ENCODE peak calls at places on chromosomes 2 and 18, in six cellular contexts. W, P, A, X, I and E are unnamed samples.

GRCh38 chr18:74682998-74683311 is 85.3 kb downstream of the ZNF407 start:
- DNase-seq in I (no peak), A (no peak), W (no peak), P (no peak), X (no peak), E (no peak)

GRCh38 chr2:159093496-159093895 is 125.1 kb downstream of the TANC1 start:
- DNase-seq in P (peak), X (no peak), I (peak), A (no peak), W (no peak), E (no peak)

GRCh38 chr18:48940854-48941531 is 9.8 kb downstream of the SMAD7 start:
- DNase-seq in P (no peak), X (no peak), A (peak), I (peak), W (no peak), E (no peak)

GRCh38 chr2:122734756-122735155 is 979.3 kb downstream of the TSN start:
- DNase-seq in A (no peak), W (no peak), P (no peak), X (no peak), I (no peak), E (no peak)

GRCh38 chr2:181810823-181811695 is 80.5 kb upstream of the ITPRID2 start:
- DNase-seq in I (peak), X (no peak), A (no peak), W (peak), P (peak), E (no peak)

GRCh38 chr2:8666581-8666980 is 15.3 kb upstream of the ID2 start:
- DNase-seq in P (no peak), W (no peak), I (no peak), A (peak), X (no peak), E (no peak)

GRCh38 chr2:241569831-241570281 is 11.3 kb downstream of the BOK start:
- DNase-seq in I (no peak), W (peak), A (peak), X (no peak), P (no peak), E (no peak)

GRCh38 chr18:12015697-12016062 is 34.4 kb downstream of the IMPA2 start:
- DNase-seq in A (peak), X (no peak), I (peak), P (peak), W (peak), E (no peak)

GRCh38 chr18:58058720-58059119 is 14.7 kb downstream of the NEDD4L start:
- DNase-seq in W (no peak), A (no peak), P (no peak), X (no peak), I (no peak), E (no peak)

GRCh38 chr2:190571666-190572065 is 37.1 kb upstream of the NEMP2 start:
- DNase-seq in I (no peak), A (no peak), W (no peak), P (no peak), X (no peak), E (no peak)

GRCh38 chr2:195664528-195664927 is 7.5 kb downstream of the SLC39A10 start:
- DNase-seq in I (no peak), A (no peak), W (no peak), X (no peak), P (no peak), E (no peak)

GRCh38 chr2:73260338-73260984 is 23.8 kb downstream of the FBXO41 start:
- DNase-seq in P (no peak), X (peak), A (peak), W (peak), I (peak), E (peak)

GRCh38 chr2:178064051-178064450 is 8.5 kb downstream of the PDE11A start:
- DNase-seq in I (no peak), A (no peak), X (no peak), W (no peak), P (no peak), E (no peak)

GRCh38 chr18:55326134-55326533 is 261.9 kb downstream of the TCF4 start:
- DNase-seq in W (no peak), P (no peak), I (no peak), X (no peak), A (no peak), E (no peak)

GRCh38 chr2:118849226-118850170 is 2.0 kb upstream of the EN1 start:
- DNase-seq in W (no peak), I (no peak), P (no peak), X (no peak), A (no peak), E (no peak)

GRCh38 chr18:3224223-3224622 is 4.5 kb upstream of the MYOM1 start:
- DNase-seq in I (no peak), X (no peak), P (no peak), W (no peak), A (no peak), E (no peak)

GRCh38 chr2:144550916-144551315 is 31.0 kb upstream of the ZEB2 start:
- DNase-seq in W (no peak), I (no peak), X (no peak), A (no peak), P (no peak), E (no peak)

GRCh38 chr2:133062174-133062573 is 392.2 kb upstream of the LYPD1 start:
- DNase-seq in W (no peak), X (no peak), I (no peak), A (no peak), P (no peak), E (no peak)

GRCh38 chr2:42651057-42651456 is 82.6 kb downstream of the MTA3 start:
- DNase-seq in X (no peak), W (no peak), I (no peak), P (no peak), A (no peak), E (no peak)

GRCh38 chr2:23900927-23901322 is 26.0 kb downstream of the ATAD2B start:
- DNase-seq in X (no peak), W (no peak), P (peak), I (peak), A (no peak), E (no peak)

GRCh38 chr2:23904692-23905091 is 22.2 kb downstream of the ATAD2B start:
- DNase-seq in A (no peak), X (no peak), I (no peak), W (no peak), P (no peak), E (no peak)

GRCh38 chr2:23904215-23904614 is 22.7 kb downstream of the ATAD2B start:
- DNase-seq in A (no peak), X (no peak), P (no peak), W (no peak), I (no peak), E (no peak)

GRCh38 chr2:23901966-23902942 is 24.7 kb downstream of the ATAD2B start:
- DNase-seq in A (no peak), I (no peak), P (no peak), W (no peak), X (no peak), E (no peak)

GRCh38 chr2:23903034-23903433 is 23.9 kb downstream of the ATAD2B start:
- DNase-seq in P (no peak), I (no peak), W (no peak), X (no peak), A (no peak), E (no peak)
- H3K27ac ChIP-seq in P (no peak), I (no peak), W (no peak), X (no peak), A (no peak), E (no peak)

GRCh38 chr2:152337511-152337903 is 2.5 kb downstream of the FMNL2 start:
- DNase-seq in A (no peak), W (no peak), X (no peak), P (no peak), I (no peak), E (no peak)
- H3K27ac ChIP-seq in A (no peak), W (no peak), X (no peak), P (no peak), I (peak), E (peak)

GRCh38 chr18:50796495-50796894 is 23.3 kb downstream of the MRO start:
- DNase-seq in P (peak), A (no peak), I (no peak), X (no peak), W (no peak), E (no peak)
- H3K27ac ChIP-seq in P (no peak), A (no peak), I (no peak), X (no peak), W (no peak), E (no peak)

GRCh38 chr2:236552586-236552985 is 17.0 kb upstream of the ACKR3 start:
- DNase-seq in W (no peak), I (no peak), X (peak), A (no peak), P (no peak), E (no peak)

GRCh38 chr2:236551843-236552542 is 17.6 kb upstream of the ACKR3 start:
- DNase-seq in W (no peak), P (no peak), A (no peak), X (no peak), I (no peak), E (no peak)

GRCh38 chr2:236549165-236549564 is 20.5 kb upstream of the ACKR3 start:
- DNase-seq in W (no peak), P (no peak), I (no peak), X (no peak), A (no peak), E (no peak)

GRCh38 chr2:236550298-236550697 is 19.3 kb upstream of the ACKR3 start:
- DNase-seq in W (no peak), A (no peak), I (no peak), P (no peak), X (no peak), E (no peak)

GRCh38 chr2:236550701-236551465 is 18.7 kb upstream of the ACKR3 start:
- DNase-seq in I (no peak), A (no peak), W (no peak), P (no peak), X (no peak), E (no peak)
- H3K27ac ChIP-seq in I (no peak), A (no peak), W (no peak), P (no peak), X (no peak), E (no peak)

GRCh38 chr2:46818819-46819218 is 96.8 kb downstream of the MCFD2 start:
- DNase-seq in P (no peak), I (no peak), A (peak), W (no peak), X (no peak), E (no peak)

GRCh38 chr2:46815121-46815802 is 100.3 kb downstream of the MCFD2 start:
- DNase-seq in I (no peak), X (no peak), A (no peak), W (no peak), P (peak), E (no peak)

GRCh38 chr2:46818141-46818552 is 97.5 kb downstream of the MCFD2 start:
- DNase-seq in W (no peak), X (peak), P (peak), A (peak), I (peak), E (no peak)

GRCh38 chr2:46816151-46816845 is 99.3 kb downstream of the MCFD2 start:
- DNase-seq in P (no peak), I (no peak), X (no peak), W (no peak), A (no peak), E (no peak)

GRCh38 chr2:46816846-46817726 is 98.5 kb downstream of the MCFD2 start:
- DNase-seq in W (no peak), P (peak), X (no peak), A (no peak), I (no peak), E (no peak)
- H3K27ac ChIP-seq in W (no peak), P (no peak), X (no peak), A (no peak), I (peak), E (no peak)

GRCh38 chr2:128185576-128185975 is 94.6 kb downstream of the UGGT1 start:
- DNase-seq in A (no peak), X (no peak), P (no peak), W (no peak), I (no peak), E (no peak)

GRCh38 chr2:128187032-128187654 is 96.1 kb downstream of the UGGT1 start:
- DNase-seq in A (no peak), P (no peak), I (no peak), X (no peak), W (no peak), E (peak)
- H3K27ac ChIP-seq in A (no peak), P (no peak), I (peak), X (no peak), W (no peak), E (peak)

DNA sequence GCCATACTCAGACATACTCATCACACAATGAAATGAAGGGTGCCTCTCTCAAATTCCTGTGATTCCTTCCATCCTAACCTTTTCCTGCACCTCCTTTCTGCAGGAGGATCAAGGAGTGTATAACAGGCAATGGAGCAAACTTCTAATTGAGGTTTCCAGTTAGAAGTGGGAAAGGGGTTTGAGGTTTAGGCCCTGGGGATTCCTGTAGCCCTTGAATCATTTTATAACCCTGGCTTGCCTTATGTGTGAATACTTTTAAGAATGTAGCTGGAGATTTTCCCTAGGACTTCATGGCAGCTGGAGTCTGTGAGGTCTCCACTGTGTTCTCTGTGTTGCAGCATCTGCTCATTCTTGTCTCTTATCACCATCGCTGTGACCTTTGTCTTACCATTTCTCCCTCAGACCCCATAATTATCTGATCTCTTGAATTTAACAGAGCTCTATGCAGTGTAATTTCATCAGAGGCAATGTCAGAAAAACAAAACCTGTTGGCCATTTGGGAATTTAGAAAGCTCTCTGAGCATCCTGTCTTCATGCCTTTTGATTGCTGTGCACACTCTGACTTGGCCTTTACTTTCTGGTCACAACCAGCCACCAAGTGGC is 370.1 kb upstream of the SLC14A2 start:
- DNase-seq in A (no peak), X (no peak), I (no peak), W (no peak), P (no peak), E (no peak)
- H3K27ac ChIP-seq in A (peak), X (no peak), I (no peak), W (peak), P (no peak), E (no peak)